ENCODE peak calls at places on chromosomes 13 and 19, in four cellular contexts. One of them, this sample, is unnamed.

GRCh38 chr19:33700408-33700757 is 78.6 kb downstream of the CHST8 start:
- DNase-seq in RCC 7860: no peak
- DNase-seq in T-helper 1 cell: no peak
- DNase-seq in activated CD4-positive, CD25-positive, alpha-beta regulatory T cell: no peak
- DNase-seq in this sample: no peak

GRCh38 chr19:44748426-44749254 is at the start of gene BCL3:
- DNase-seq in activated CD4-positive, CD25-positive, alpha-beta regulatory T cell: peak
- DNase-seq in RCC 7860: peak
- DNase-seq in T-helper 1 cell: peak
- DNase-seq in this sample: no peak

GRCh38 chr13:82976499-82976898 is 905.8 kb downstream of the SLITRK1 start:
- DNase-seq in T-helper 1 cell: no peak
- DNase-seq in RCC 7860: no peak
- DNase-seq in activated CD4-positive, CD25-positive, alpha-beta regulatory T cell: no peak
- DNase-seq in this sample: no peak

GRCh38 chr13:76928456-76928855 is 19.9 kb upstream of the ACOD1 start:
- DNase-seq in RCC 7860: no peak
- DNase-seq in activated CD4-positive, CD25-positive, alpha-beta regulatory T cell: no peak
- DNase-seq in T-helper 1 cell: no peak
- DNase-seq in this sample: no peak

GRCh38 chr19:54388001-54388802 is 23.5 kb upstream of the LAIR1 start:
- DNase-seq in activated CD4-positive, CD25-positive, alpha-beta regulatory T cell: no peak
- DNase-seq in T-helper 1 cell: no peak
- DNase-seq in RCC 7860: no peak
- DNase-seq in this sample: no peak

GRCh38 chr19:1134431-1134830 is 30.6 kb downstream of the GPX4 start:
- DNase-seq in RCC 7860: no peak
- DNase-seq in T-helper 1 cell: no peak
- DNase-seq in activated CD4-positive, CD25-positive, alpha-beta regulatory T cell: no peak
- DNase-seq in this sample: no peak

GRCh38 chr13:44331446-44331845 is 42.2 kb upstream of the SERP2 start:
- DNase-seq in RCC 7860: no peak
- DNase-seq in activated CD4-positive, CD25-positive, alpha-beta regulatory T cell: no peak
- DNase-seq in T-helper 1 cell: no peak
- DNase-seq in this sample: no peak

GRCh38 chr19:14544047-14544446 is 14.7 kb downstream of the TECR start:
- DNase-seq in RCC 7860: peak
- DNase-seq in activated CD4-positive, CD25-positive, alpha-beta regulatory T cell: no peak
- DNase-seq in T-helper 1 cell: no peak
- DNase-seq in this sample: no peak

GRCh38 chr13:64332048-64332447 is 2898.1 kb downstream of the PCDH9 start:
- DNase-seq in RCC 7860: no peak
- DNase-seq in T-helper 1 cell: no peak
- DNase-seq in activated CD4-positive, CD25-positive, alpha-beta regulatory T cell: no peak
- DNase-seq in this sample: no peak

GRCh38 chr13:32976046-32976781 is 40.0 kb upstream of the KL start:
- DNase-seq in RCC 7860: no peak
- DNase-seq in activated CD4-positive, CD25-positive, alpha-beta regulatory T cell: no peak
- DNase-seq in T-helper 1 cell: no peak
- DNase-seq in this sample: no peak

GRCh38 chr13:20019033-20019432 is 60.5 kb downstream of the ZMYM2 start:
- DNase-seq in T-helper 1 cell: no peak
- DNase-seq in RCC 7860: no peak
- DNase-seq in activated CD4-positive, CD25-positive, alpha-beta regulatory T cell: no peak
- DNase-seq in this sample: no peak

GRCh38 chr13:113511361-113511760 is 20.9 kb upstream of the DCUN1D2 start:
- DNase-seq in RCC 7860: no peak
- DNase-seq in T-helper 1 cell: no peak
- DNase-seq in activated CD4-positive, CD25-positive, alpha-beta regulatory T cell: no peak
- DNase-seq in this sample: no peak

GRCh38 chr19:4184718-4185352 is 2.3 kb downstream of the ANKRD24 start:
- DNase-seq in T-helper 1 cell: no peak
- DNase-seq in RCC 7860: no peak
- DNase-seq in activated CD4-positive, CD25-positive, alpha-beta regulatory T cell: no peak
- DNase-seq in this sample: no peak

GRCh38 chr19:47422417-47423163 is 3.3 kb upstream of the MEIS3 start:
- DNase-seq in activated CD4-positive, CD25-positive, alpha-beta regulatory T cell: no peak
- DNase-seq in T-helper 1 cell: no peak
- DNase-seq in RCC 7860: no peak
- DNase-seq in this sample: no peak

GRCh38 chr19:6532244-6532999 is 1.6 kb downstream of the TNFSF9 start:
- DNase-seq in activated CD4-positive, CD25-positive, alpha-beta regulatory T cell: no peak
- DNase-seq in T-helper 1 cell: no peak
- DNase-seq in RCC 7860: no peak
- DNase-seq in this sample: no peak

This sample was measured in NCI-H1930.